ENCODE peak calls at places on chromosomes 5 and 9, in five cellular contexts. A is heart right ventricle; P is left ventricle myocardium inferior; Z is CD4-positive, CD25-positive, alpha-beta regulatory T cell; K is vagina. X is an unnamed sample. For H3K27me3, the result is how much of the 10 kb centered on the place peaks cover.

GRCh38 chr9:33445941-33446506 is 1.4 kb downstream of the AQP3 start:
- DNase-seq in A (no peak), P (no peak), Z (no peak), K (no peak), X (no peak)

GRCh38 chr5:59757442-59757841 is 136.1 kb downstream of the PDE4D start:
- DNase-seq in A (no peak), P (no peak), Z (no peak), K (no peak), X (no peak)

GRCh38 chr5:172284275-172284971 is 859 bp upstream of the UBTD2 start:
- DNase-seq in A (peak), P (no peak), Z (peak), K (peak), X (no peak)

GRCh38 chr9:121075251-121076036 is 689 bp downstream of the CNTRL start:
- DNase-seq in A (no peak), P (no peak), Z (peak), K (no peak), X (peak)

GRCh38 chr5:165187815-165188214 is 1682.4 kb downstream of the MAT2B start:
- DNase-seq in A (no peak), P (no peak), Z (no peak), K (no peak), X (no peak)

GRCh38 chr5:83450183-83450839 is 21.2 kb upstream of the VCAN start:
- DNase-seq in A (peak), P (no peak), Z (no peak), K (no peak), X (no peak)

GRCh38 chr5:176912115-176912514 is 13.0 kb upstream of the HK3 start:
- DNase-seq in A (no peak), P (no peak), Z (no peak), K (no peak), X (no peak)

GRCh38 chr5:66009277-66009676 is 82.9 kb downstream of the ERBIN start:
- DNase-seq in A (no peak), P (no peak), Z (no peak), K (no peak), X (no peak)

GRCh38 chr9:93058357-93059096 is at the start of gene SUSD3:
- DNase-seq in A (peak), P (peak), Z (peak), K (no peak), X (peak)

GRCh38 chr5:58871648-58872242 is 288.9 kb downstream of the RAB3C start:
- DNase-seq in A (no peak), P (no peak), Z (peak), K (no peak), X (peak)

GRCh38 chr5:180335614-180336233 is 17.4 kb downstream of the GFPT2 start:
- DNase-seq in A (no peak), P (no peak), Z (no peak), K (no peak), X (no peak)

GRCh38 chr5:38660194-38660668 is 103.8 kb upstream of the LIFR start:
- DNase-seq in A (peak), P (no peak), Z (no peak), K (no peak), X (no peak)

GRCh38 chr5:161064800-161065199 is 212.8 kb upstream of the ATP10B start:
- DNase-seq in A (no peak), P (no peak), Z (no peak), K (no peak), X (no peak)

GRCh38 chr5:34008721-34009120 is 871 bp upstream of the AMACR start:
- DNase-seq in A (no peak), P (no peak), Z (no peak), K (no peak), X (no peak)

GRCh38 chr9:27765266-27765665 is 192.0 kb upstream of the C9orf72 start:
- DNase-seq in A (no peak), P (no peak), Z (no peak), K (no peak), X (no peak)

GRCh38 chr5:76469656-76470290 is 66.7 kb downstream of the IQGAP2 start:
- DNase-seq in A (no peak), P (no peak), Z (no peak), K (no peak), X (no peak)

GRCh38 chr9:88326024-88326423 is 62.2 kb upstream of the SPIN1 start:
- DNase-seq in A (no peak), P (no peak), Z (no peak), K (no peak), X (no peak)

GRCh38 chr5:133680830-133681555 is 68.7 kb upstream of the FSTL4 start:
- DNase-seq in A (no peak), P (no peak), Z (no peak), K (no peak), X (no peak)

GRCh38 chr9:137988051-137988450 is 110.5 kb downstream of the CACNA1B start:
- DNase-seq in A (no peak), P (no peak), Z (no peak), K (no peak), X (no peak)

GRCh38 chr9:137989156-137989555 is 111.6 kb downstream of the CACNA1B start:
- DNase-seq in A (no peak), P (no peak), Z (no peak), K (peak), X (no peak)

GRCh38 chr9:137988701-137989100 is 111.1 kb downstream of the CACNA1B start:
- DNase-seq in A (no peak), P (no peak), Z (no peak), K (peak), X (no peak)

GRCh38 chr9:137987244-137988030 is 109.9 kb downstream of the CACNA1B start:
- DNase-seq in A (no peak), P (no peak), Z (no peak), K (peak), X (no peak)

GRCh38 chr9:137989999-137990715 is 112.6 kb downstream of the CACNA1B start:
- DNase-seq in A (no peak), P (no peak), Z (no peak), K (peak), X (no peak)
- H3K27me3 ChIP-seq in A (under half), P (half or more), Z (under half), K (under half), X (under half)

GRCh38 chr9:16150938-16151650 is 598.3 kb downstream of the CCDC171 start:
- DNase-seq in A (no peak), P (no peak), Z (no peak), K (no peak), X (no peak)
- H3K27ac ChIP-seq in A (no peak), P (peak), Z (no peak), K (no peak), X (no peak)

GRCh38 chr9:131067625-131068024 is 28.7 kb upstream of the AIF1L start:
- DNase-seq in A (no peak), P (no peak), Z (no peak), K (no peak), X (no peak)
- H3K27me3 ChIP-seq in A (under half), P (under half), Z (under half), K (under half), X (under half)

DNA sequence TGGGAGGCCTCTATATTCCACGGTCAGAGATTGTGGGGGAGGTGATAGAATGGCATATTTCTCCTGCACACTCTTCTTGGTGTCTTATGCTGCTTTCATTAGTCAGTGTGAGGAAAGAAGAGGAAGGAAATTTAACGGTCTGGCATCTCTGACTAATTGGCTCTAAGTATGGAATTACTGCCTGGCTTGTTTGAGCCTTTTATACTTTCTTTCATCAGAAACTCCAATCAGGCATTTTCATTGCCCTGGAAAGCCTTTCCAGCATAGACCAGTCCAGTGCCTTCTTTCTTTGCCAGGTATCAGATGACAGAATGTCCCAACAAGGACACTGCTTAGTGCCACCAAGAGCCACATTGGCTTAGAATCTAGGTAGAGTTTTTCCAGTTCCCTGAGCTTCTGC is 30.2 kb downstream of the CYSTM1 start:
- DNase-seq in A (no peak), P (no peak), Z (no peak), K (no peak), X (no peak)
- H3K27ac ChIP-seq in A (no peak), P (peak), Z (no peak), K (no peak), X (no peak)

GRCh38 chr5:99119326-99119725 is 190.5 kb upstream of the CHD1 start:
- DNase-seq in A (no peak), P (no peak), Z (no peak), K (no peak), X (no peak)
- H3K27me3 ChIP-seq in A (under half), P (under half), Z (under half), K (under half), X (under half)